ENCODE peak calls at places on chromosome 6, in eight cellular contexts. A is mammary epithelial cell, L is endothelial cell of umbilical vein, X is endodermal cell, E is breast epithelium, O is testis, H is IMR-90, V is uterus. B is an unnamed sample.

GRCh38 chr6:139644821-139645220 is 270.4 kb upstream of the CITED2 start:
- DNase-seq in V (peak), E (no peak), X (no peak), H (peak), A (no peak), O (peak), L (no peak), B (no peak)

GRCh38 chr6:49666930-49667369 is 30.3 kb upstream of the RHAG start:
- DNase-seq in E (no peak), H (no peak), L (no peak), X (no peak), V (no peak), A (no peak), O (no peak), B (no peak)

GRCh38 chr6:57064809-57065208 is 18.3 kb downstream of the KIAA1586 start:
- DNase-seq in V (no peak), E (no peak), O (no peak), H (peak), L (no peak), A (no peak), X (no peak), B (no peak)

GRCh38 chr6:47034919-47035318 is 7.2 kb downstream of the ADGRF1 start:
- DNase-seq in O (no peak), V (peak), A (peak), L (peak), X (no peak), E (no peak), H (peak), B (peak)

GRCh38 chr6:150622941-150623874 is 23.5 kb downstream of the PLEKHG1 start:
- DNase-seq in X (no peak), L (no peak), H (no peak), V (no peak), O (no peak), E (no peak), A (no peak), B (no peak)

GRCh38 chr6:42030585-42031506 is 19.5 kb upstream of the TAF8 start:
- DNase-seq in A (no peak), E (no peak), H (no peak), L (peak), V (no peak), X (peak), O (peak), B (no peak)

GRCh38 chr6:112701201-112701600 is 354.1 kb downstream of the RFPL4B start:
- DNase-seq in H (peak), V (no peak), L (peak), E (no peak), O (no peak), X (no peak), A (no peak), B (no peak)

GRCh38 chr6:80610821-80611220 is 504.4 kb downstream of the BCKDHB start:
- DNase-seq in V (no peak), X (no peak), O (no peak), L (no peak), E (no peak), A (peak), H (peak), B (no peak)

GRCh38 chr6:113754291-113754690 is 102.9 kb upstream of the MARCKS start:
- DNase-seq in V (no peak), E (no peak), X (no peak), O (no peak), L (no peak), A (no peak), H (no peak), B (no peak)

GRCh38 chr6:123926000-123926399 is 122.3 kb downstream of the NKAIN2 start:
- DNase-seq in A (peak), V (no peak), L (no peak), E (no peak), X (no peak), H (peak), O (no peak), B (no peak)

GRCh38 chr6:63510353-63510686 is 62.0 kb upstream of the LOC128125822 start:
- DNase-seq in L (no peak), O (no peak), H (no peak), A (no peak), E (no peak), V (no peak), X (no peak), B (no peak)

GRCh38 chr6:48552905-48553304 is 441.9 kb upstream of the PTCHD4 start:
- DNase-seq in E (no peak), H (no peak), A (no peak), O (no peak), V (no peak), X (no peak), L (no peak), B (no peak)

GRCh38 chr6:12138377-12138776 is 126.3 kb downstream of the HIVEP1 start:
- DNase-seq in X (no peak), H (no peak), V (no peak), O (no peak), A (no peak), E (no peak), L (no peak), B (no peak)

GRCh38 chr6:160494576-160494975 is 146.4 kb downstream of the SLC22A3 start:
- DNase-seq in V (no peak), H (no peak), E (no peak), O (no peak), L (no peak), A (no peak), X (no peak), B (no peak)

GRCh38 chr6:158795516-158795915 is 23.7 kb downstream of the EZR start:
- DNase-seq in L (no peak), H (no peak), V (no peak), A (no peak), E (no peak), O (no peak), X (no peak), B (no peak)

GRCh38 chr6:41529049-41529448 is 17.1 kb upstream of the FOXP4 start:
- DNase-seq in E (no peak), V (no peak), A (no peak), L (no peak), H (no peak), O (no peak), X (no peak), B (no peak)

GRCh38 chr6:56663344-56663743 is 20.7 kb upstream of the DST start:
- DNase-seq in O (no peak), V (no peak), X (no peak), H (no peak), A (peak), L (no peak), E (no peak), B (no peak)

GRCh38 chr6:118103381-118104105 is 196.5 kb downstream of the SLC35F1 start:
- DNase-seq in O (no peak), X (no peak), V (no peak), H (no peak), E (no peak), A (no peak), L (no peak), B (no peak)

GRCh38 chr6:44801188-44801587 is 413.7 kb downstream of the CDC5L start:
- DNase-seq in V (no peak), H (no peak), X (no peak), O (no peak), E (no peak), L (no peak), A (no peak), B (no peak)

GRCh38 chr6:167247814-167248595 is 43.1 kb upstream of the UNC93A start:
- DNase-seq in O (no peak), H (no peak), E (no peak), V (no peak), L (no peak), A (no peak), X (peak), B (no peak)

GRCh38 chr6:167244064-167244949 is 46.8 kb upstream of the UNC93A start:
- DNase-seq in V (no peak), E (no peak), X (peak), H (no peak), L (no peak), A (no peak), O (no peak), B (no peak)

GRCh38 chr6:167245586-167245985 is 45.5 kb upstream of the UNC93A start:
- DNase-seq in H (no peak), X (no peak), V (no peak), A (no peak), O (no peak), L (no peak), E (no peak), B (no peak)

GRCh38 chr6:167240034-167240541 is 51.0 kb upstream of the UNC93A start:
- DNase-seq in L (no peak), O (no peak), V (no peak), E (no peak), X (no peak), A (no peak), H (no peak), B (no peak)

GRCh38 chr6:167244991-167245390 is 46.1 kb upstream of the UNC93A start:
- DNase-seq in O (no peak), L (no peak), E (no peak), H (no peak), X (peak), A (no peak), V (no peak), B (no peak)
- H3K4me3 ChIP-seq in O (no peak), L (no peak), E (no peak), H (no peak), X (no peak), A (no peak), V (no peak), B (no peak)

GRCh38 chr6:129133770-129134192 is 250.8 kb downstream of the LAMA2 start:
- DNase-seq in A (no peak), O (no peak), L (peak), X (no peak), E (no peak), V (peak), H (peak), B (no peak)

GRCh38 chr6:129131282-129131681 is 248.3 kb downstream of the LAMA2 start:
- DNase-seq in V (peak), A (no peak), L (no peak), O (peak), X (no peak), H (no peak), E (no peak), B (no peak)

GRCh38 chr6:129136751-129137150 is 253.8 kb downstream of the LAMA2 start:
- DNase-seq in A (no peak), X (no peak), E (no peak), H (no peak), L (no peak), V (no peak), O (no peak), B (no peak)

GRCh38 chr6:129135421-129135820 is 252.5 kb downstream of the LAMA2 start:
- DNase-seq in X (no peak), O (no peak), H (no peak), A (no peak), L (no peak), V (no peak), E (no peak), B (no peak)

DNA sequence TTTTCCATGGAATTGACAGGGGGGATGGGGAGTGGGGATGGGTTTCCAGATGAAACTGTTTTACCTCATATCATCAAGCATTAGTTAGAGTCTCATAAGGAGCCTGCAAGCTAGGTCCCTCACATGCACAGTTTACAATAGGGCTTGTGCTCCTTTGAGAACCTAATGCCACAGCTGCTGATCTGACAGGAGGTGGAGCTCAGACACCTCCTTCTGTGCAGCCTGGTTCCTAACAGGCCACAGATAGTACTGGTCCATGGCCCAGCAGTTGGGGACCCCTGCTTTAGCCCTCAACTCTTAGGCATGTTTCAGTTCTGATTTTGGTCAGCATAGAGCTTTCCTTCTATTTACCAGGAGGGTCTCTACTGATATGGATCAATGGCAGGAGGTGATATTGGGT is 251.6 kb downstream of the LAMA2 start:
- DNase-seq in X (no peak), H (no peak), L (no peak), V (no peak), A (no peak), O (peak), E (no peak), B (no peak)
- TF ChIP-seq CTCF in X (no peak), H (no peak), L (no peak), V (no peak), A (peak), O (no peak), E (no peak), B (no peak)

GRCh38 chr6:153207041-153207440 is 76.0 kb upstream of the RGS17 start:
- DNase-seq in A (no peak), X (no peak), H (no peak), O (no peak), L (no peak), V (no peak), E (no peak), B (no peak)
- H3K4me3 ChIP-seq in A (no peak), X (no peak), H (no peak), O (no peak), L (no peak), V (no peak), E (no peak), B (no peak)

DNA sequence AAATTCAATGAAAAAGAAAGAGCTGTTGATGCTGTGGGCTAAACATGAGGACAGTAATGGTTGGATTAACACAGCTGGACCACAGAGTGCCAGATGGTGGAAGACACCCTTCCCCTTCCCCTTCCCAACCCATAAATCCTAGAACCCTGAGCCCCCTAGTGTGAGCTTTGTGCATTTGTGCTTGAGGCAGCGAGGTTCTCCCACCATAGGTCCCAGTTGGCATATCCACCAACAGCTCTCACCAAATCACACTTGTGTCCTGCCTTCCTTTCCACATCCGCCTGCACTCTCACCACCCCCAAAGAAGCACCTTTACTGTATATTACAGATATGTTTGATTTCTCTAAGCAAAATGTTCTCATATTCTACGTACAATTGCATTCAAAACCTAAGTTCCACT is 32.8 kb upstream of the HBS1L start:
- DNase-seq in L (no peak), V (no peak), E (no peak), H (no peak), A (no peak), X (no peak), O (no peak), B (no peak)
- TF ChIP-seq CTCF in L (peak), V (no peak), E (no peak), H (no peak), A (no peak), X (peak), O (no peak), B (peak)

GRCh38 chr6:107246249-107246971 is 131.1 kb upstream of the BEND3 start:
- DNase-seq in V (no peak), H (no peak), X (no peak), O (no peak), E (no peak), A (no peak), L (no peak), B (no peak)

GRCh38 chr6:107244082-107244741 is 128.9 kb upstream of the BEND3 start:
- DNase-seq in H (no peak), X (no peak), V (no peak), A (peak), E (no peak), L (no peak), O (no peak), B (no peak)

GRCh38 chr6:107243471-107243870 is 128.2 kb upstream of the BEND3 start:
- DNase-seq in A (no peak), X (no peak), O (no peak), E (no peak), L (no peak), H (no peak), V (no peak), B (no peak)

GRCh38 chr6:107246972-107247615 is 131.8 kb upstream of the BEND3 start:
- DNase-seq in V (no peak), A (peak), H (no peak), X (no peak), O (no peak), L (no peak), E (no peak), B (peak)

GRCh38 chr6:107244742-107245470 is 129.6 kb upstream of the BEND3 start:
- DNase-seq in O (peak), V (no peak), H (no peak), X (no peak), E (no peak), A (no peak), L (no peak), B (no peak)
- H3K4me3 ChIP-seq in O (no peak), V (no peak), H (no peak), X (no peak), E (no peak), A (no peak), L (no peak), B (no peak)

DNA sequence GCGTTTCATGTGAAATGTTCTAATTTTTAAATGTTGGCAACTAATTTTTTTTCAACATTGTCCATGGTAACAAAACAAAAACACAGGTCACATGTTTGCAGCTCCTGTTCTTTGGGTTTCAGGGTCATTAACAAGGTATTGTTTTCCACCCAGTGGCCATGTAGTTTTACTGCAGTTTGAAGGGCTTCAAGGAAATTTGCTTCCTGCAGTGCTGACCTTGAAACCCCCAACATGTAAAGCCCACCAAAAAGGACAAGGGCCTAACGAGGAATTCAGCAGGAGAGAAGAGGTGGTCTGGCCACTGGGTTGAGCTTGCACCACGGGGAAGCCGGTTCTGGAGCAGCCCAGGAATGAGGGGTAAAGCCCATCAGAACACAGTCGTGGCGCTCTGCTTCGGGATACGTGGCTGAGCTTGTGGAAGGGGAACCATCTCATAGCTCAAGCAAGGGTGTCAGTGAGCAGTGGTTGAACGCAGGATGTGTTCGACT is 13.9 kb upstream of the KLHL31 start:
- DNase-seq in V (no peak), A (peak), X (peak), H (peak), E (no peak), O (no peak), L (peak), B (no peak)
- TF ChIP-seq CTCF in V (peak), A (peak), X (peak), H (peak), E (peak), O (peak), L (peak), B (peak)

B was measured in LNCaP clone FGC.